ENCODE peak calls at places on chromosomes 16 and 17, in seven cellular contexts. One of them, this sample, is unnamed.

GRCh38 chr16:57609541-57610401 is 18.7 kb upstream of the ADGRG1 start:
- DNase-seq in A549: no peak
- DNase-seq in activated CD4-positive, alpha-beta T cell treated with anti-CD3 and anti-CD28 coated beads for 24 hours: peak
- DNase-seq in AG04450: no peak
- DNase-seq in RWPE1: no peak
- DNase-seq in DMS153: peak
- DNase-seq in progenitor cell of endocrine pancreas: no peak
- DNase-seq in this sample: no peak

GRCh38 chr17:76498886-76499667 is 2.1 kb downstream of the RHBDF2 start:
- DNase-seq in RWPE1: peak
- DNase-seq in activated CD4-positive, alpha-beta T cell treated with anti-CD3 and anti-CD28 coated beads for 24 hours: no peak
- DNase-seq in AG04450: no peak
- DNase-seq in DMS153: no peak
- DNase-seq in progenitor cell of endocrine pancreas: no peak
- DNase-seq in A549: no peak
- DNase-seq in this sample: peak

GRCh38 chr16:76162046-76162445 is 115.2 kb upstream of the CNTNAP4 start:
- DNase-seq in A549: no peak
- DNase-seq in DMS153: no peak
- DNase-seq in AG04450: no peak
- DNase-seq in progenitor cell of endocrine pancreas: no peak
- DNase-seq in RWPE1: no peak
- DNase-seq in activated CD4-positive, alpha-beta T cell treated with anti-CD3 and anti-CD28 coated beads for 24 hours: no peak
- DNase-seq in this sample: no peak

GRCh38 chr17:1878419-1879121 is 48.8 kb downstream of the RPA1 start:
- DNase-seq in AG04450: no peak
- DNase-seq in A549: no peak
- DNase-seq in activated CD4-positive, alpha-beta T cell treated with anti-CD3 and anti-CD28 coated beads for 24 hours: no peak
- DNase-seq in RWPE1: no peak
- DNase-seq in DMS153: no peak
- DNase-seq in progenitor cell of endocrine pancreas: no peak
- DNase-seq in this sample: no peak

GRCh38 chr17:1177099-1177996 is 2.4 kb downstream of the ABR start:
- DNase-seq in RWPE1: no peak
- DNase-seq in activated CD4-positive, alpha-beta T cell treated with anti-CD3 and anti-CD28 coated beads for 24 hours: no peak
- DNase-seq in progenitor cell of endocrine pancreas: no peak
- DNase-seq in A549: no peak
- DNase-seq in AG04450: no peak
- DNase-seq in DMS153: no peak
- DNase-seq in this sample: no peak

GRCh38 chr16:84768798-84769177 is 51.0 kb upstream of the CRISPLD2 start:
- DNase-seq in DMS153: no peak
- DNase-seq in RWPE1: no peak
- DNase-seq in AG04450: no peak
- DNase-seq in A549: no peak
- DNase-seq in progenitor cell of endocrine pancreas: no peak
- DNase-seq in activated CD4-positive, alpha-beta T cell treated with anti-CD3 and anti-CD28 coated beads for 24 hours: no peak
- DNase-seq in this sample: no peak

GRCh38 chr17:72726936-72727335 is 365.6 kb downstream of the SLC39A11 start:
- DNase-seq in A549: no peak
- DNase-seq in DMS153: peak
- DNase-seq in RWPE1: no peak
- DNase-seq in progenitor cell of endocrine pancreas: no peak
- DNase-seq in AG04450: no peak
- DNase-seq in activated CD4-positive, alpha-beta T cell treated with anti-CD3 and anti-CD28 coated beads for 24 hours: no peak
- DNase-seq in this sample: no peak

GRCh38 chr17:80950466-80951120 is 41.0 kb upstream of the CHMP6 start:
- DNase-seq in progenitor cell of endocrine pancreas: no peak
- DNase-seq in A549: no peak
- DNase-seq in activated CD4-positive, alpha-beta T cell treated with anti-CD3 and anti-CD28 coated beads for 24 hours: no peak
- DNase-seq in DMS153: no peak
- DNase-seq in AG04450: no peak
- DNase-seq in RWPE1: no peak
- DNase-seq in this sample: no peak

GRCh38 chr17:38469875-38470274 is 41.6 kb downstream of the ARHGAP23 start:
- DNase-seq in AG04450: no peak
- DNase-seq in DMS153: no peak
- DNase-seq in activated CD4-positive, alpha-beta T cell treated with anti-CD3 and anti-CD28 coated beads for 24 hours: no peak
- DNase-seq in A549: no peak
- DNase-seq in progenitor cell of endocrine pancreas: no peak
- DNase-seq in RWPE1: no peak
- DNase-seq in this sample: peak

GRCh38 chr17:2853111-2853721 is 57.0 kb downstream of the RAP1GAP2 start:
- DNase-seq in progenitor cell of endocrine pancreas: no peak
- DNase-seq in RWPE1: peak
- DNase-seq in A549: peak
- DNase-seq in activated CD4-positive, alpha-beta T cell treated with anti-CD3 and anti-CD28 coated beads for 24 hours: no peak
- DNase-seq in DMS153: no peak
- DNase-seq in AG04450: no peak
- DNase-seq in this sample: peak

GRCh38 chr17:79645777-79646088 is 34.9 kb upstream of the RBFOX3 start:
- DNase-seq in DMS153: no peak
- DNase-seq in progenitor cell of endocrine pancreas: peak
- DNase-seq in AG04450: no peak
- DNase-seq in activated CD4-positive, alpha-beta T cell treated with anti-CD3 and anti-CD28 coated beads for 24 hours: no peak
- DNase-seq in A549: no peak
- DNase-seq in RWPE1: no peak
- DNase-seq in this sample: no peak

GRCh38 chr17:8060274-8060673 is 21.4 kb downstream of the ALOX15B start:
- DNase-seq in progenitor cell of endocrine pancreas: peak
- DNase-seq in AG04450: peak
- DNase-seq in RWPE1: peak
- DNase-seq in activated CD4-positive, alpha-beta T cell treated with anti-CD3 and anti-CD28 coated beads for 24 hours: peak
- DNase-seq in A549: peak
- DNase-seq in DMS153: peak
- DNase-seq in this sample: peak

GRCh38 chr17:37841232-37841631 is 83.0 kb upstream of the TBC1D3K start:
- DNase-seq in RWPE1: no peak
- DNase-seq in A549: no peak
- DNase-seq in DMS153: no peak
- DNase-seq in progenitor cell of endocrine pancreas: no peak
- DNase-seq in AG04450: no peak
- DNase-seq in activated CD4-positive, alpha-beta T cell treated with anti-CD3 and anti-CD28 coated beads for 24 hours: no peak
- DNase-seq in this sample: no peak

GRCh38 chr17:66673668-66674276 is 161.1 kb upstream of the CACNG5 start:
- DNase-seq in A549: peak
- DNase-seq in DMS153: peak
- DNase-seq in progenitor cell of endocrine pancreas: peak
- DNase-seq in RWPE1: peak
- DNase-seq in activated CD4-positive, alpha-beta T cell treated with anti-CD3 and anti-CD28 coated beads for 24 hours: no peak
- DNase-seq in AG04450: peak
- DNase-seq in this sample: peak

GRCh38 chr17:13024526-13025263 is 6.9 kb upstream of the ELAC2 start:
- DNase-seq in RWPE1: peak
- DNase-seq in progenitor cell of endocrine pancreas: peak
- DNase-seq in AG04450: peak
- DNase-seq in DMS153: no peak
- DNase-seq in A549: peak
- DNase-seq in activated CD4-positive, alpha-beta T cell treated with anti-CD3 and anti-CD28 coated beads for 24 hours: peak
- DNase-seq in this sample: peak

GRCh38 chr16:10521681-10522274 is 58.6 kb downstream of the EMP2 start:
- DNase-seq in RWPE1: peak
- DNase-seq in activated CD4-positive, alpha-beta T cell treated with anti-CD3 and anti-CD28 coated beads for 24 hours: peak
- DNase-seq in progenitor cell of endocrine pancreas: peak
- DNase-seq in A549: peak
- DNase-seq in AG04450: peak
- DNase-seq in DMS153: no peak
- DNase-seq in this sample: peak

GRCh38 chr16:1741553-1742165 is 29.7 kb downstream of the NME3 start:
- DNase-seq in A549: no peak
- DNase-seq in DMS153: no peak
- DNase-seq in progenitor cell of endocrine pancreas: no peak
- DNase-seq in RWPE1: no peak
- DNase-seq in AG04450: no peak
- DNase-seq in activated CD4-positive, alpha-beta T cell treated with anti-CD3 and anti-CD28 coated beads for 24 hours: no peak
- DNase-seq in this sample: no peak

GRCh38 chr17:32878211-32878610 is 1.3 kb upstream of the MYO1D start:
- DNase-seq in activated CD4-positive, alpha-beta T cell treated with anti-CD3 and anti-CD28 coated beads for 24 hours: no peak
- DNase-seq in RWPE1: no peak
- DNase-seq in A549: no peak
- DNase-seq in DMS153: no peak
- DNase-seq in AG04450: no peak
- DNase-seq in progenitor cell of endocrine pancreas: no peak
- DNase-seq in this sample: no peak

GRCh38 chr16:69465083-69465721 is 40.8 kb downstream of the CYB5B start:
- DNase-seq in A549: peak
- DNase-seq in progenitor cell of endocrine pancreas: no peak
- DNase-seq in AG04450: no peak
- DNase-seq in RWPE1: no peak
- DNase-seq in DMS153: no peak
- DNase-seq in activated CD4-positive, alpha-beta T cell treated with anti-CD3 and anti-CD28 coated beads for 24 hours: no peak
- DNase-seq in this sample: peak

GRCh38 chr16:70402916-70403659 is 35.8 kb downstream of the ST3GAL2 start:
- DNase-seq in activated CD4-positive, alpha-beta T cell treated with anti-CD3 and anti-CD28 coated beads for 24 hours: no peak
- DNase-seq in A549: no peak
- DNase-seq in progenitor cell of endocrine pancreas: no peak
- DNase-seq in RWPE1: no peak
- DNase-seq in DMS153: no peak
- DNase-seq in AG04450: no peak
- DNase-seq in this sample: no peak